ENCODE peak calls at places on chromosomes 11 and 22, in nine cellular contexts. X is stomach, W is suprapubic skin, I is GM12892, Z is prostate gland, D is spleen, H is K562, L is endothelial cell of umbilical vein, N is breast epithelium. P is an unnamed sample.

GRCh38 chr11:6319001-6319878 is 1.1 kb downstream of the CAVIN3 start:
- DNase-seq in D (peak; percentile 76), H (no peak), I (no peak), N (peak; percentile 52), X (peak; percentile 40), Z (no peak), W (peak; percentile 66), L (peak; percentile 60), P (no peak)

GRCh38 chr11:63478896-63479295 is 12.1 kb downstream of the PLAAT5 start:
- DNase-seq in L (peak; percentile 79), D (no peak), W (no peak), H (peak; percentile 65), I (peak; percentile 38), X (peak; percentile 54), N (no peak), Z (peak; percentile 50), P (no peak)

GRCh38 chr11:1234054-1234720 is 11.3 kb downstream of the MUC5B start:
- DNase-seq in D (peak; percentile 62), H (no peak), W (peak; percentile 61), I (peak; percentile 29), L (no peak), N (no peak), X (no peak), Z (no peak), P (no peak)

GRCh38 chr22:45784357-45785277 is 113.0 kb downstream of the ATXN10 start:
- DNase-seq in N (no peak), L (no peak), H (no peak), W (no peak), X (no peak), Z (no peak), D (no peak), I (no peak), P (no peak)

GRCh38 chr11:83865636-83866461 is 579.7 kb upstream of the CCDC90B start:
- DNase-seq in W (no peak), L (no peak), D (no peak), Z (no peak), I (no peak), H (no peak), X (no peak), N (no peak), P (no peak)

GRCh38 chr22:39773976-39774539 is 119.5 kb downstream of the ENTHD1 start:
- DNase-seq in D (no peak), X (no peak), N (no peak), Z (peak; percentile 21), I (peak; percentile 10), H (no peak), W (no peak), L (peak; percentile 17), P (no peak)

GRCh38 chr11:123560001-123560400 is 94.4 kb downstream of the SCN3B start:
- DNase-seq in X (peak; percentile 46), N (no peak), H (no peak), D (no peak), L (no peak), W (no peak), I (no peak), Z (no peak), P (no peak)

GRCh38 chr11:87399341-87399740 is 361.6 kb downstream of the TMEM135 start:
- DNase-seq in N (no peak), W (no peak), L (no peak), H (no peak), I (no peak), D (no peak), X (no peak), Z (no peak), P (no peak)

GRCh38 chr11:21654091-21654490 is 538.8 kb upstream of the ANO5 start:
- DNase-seq in D (no peak), W (no peak), X (no peak), H (no peak), I (no peak), L (no peak), N (no peak), Z (no peak), P (no peak)

GRCh38 chr11:107916671-107917241 is 11.5 kb upstream of the RAB39A start:
- DNase-seq in N (no peak), W (no peak), I (no peak), H (peak; percentile 17), L (no peak), D (no peak), Z (no peak), X (peak; percentile 32), P (no peak)

GRCh38 chr11:2137202-2138071 is 1.8 kb downstream of the IGF2 start:
- DNase-seq in X (peak; percentile 61), H (peak; percentile 85), Z (peak; percentile 43), N (no peak), W (no peak), L (peak; percentile 60), I (no peak), D (no peak), P (no peak)

GRCh38 chr11:14687943-14688627 is 44.5 kb downstream of the PDE3B start:
- DNase-seq in D (no peak), I (no peak), L (no peak), N (no peak), Z (no peak), X (no peak), W (no peak), H (no peak), P (no peak)

GRCh38 chr22:29524440-29525191 is 28.9 kb downstream of the THOC5 start:
- DNase-seq in D (peak; percentile 75), X (peak; percentile 27), Z (peak; percentile 57), I (peak; percentile 27), H (no peak), N (no peak), W (no peak), L (peak; percentile 10), P (no peak)

GRCh38 chr11:123704341-123704740 is 37.1 kb downstream of the ZNF202 start:
- DNase-seq in L (no peak), X (no peak), W (no peak), N (no peak), D (no peak), I (no peak), Z (no peak), H (no peak), P (no peak)

DNA sequence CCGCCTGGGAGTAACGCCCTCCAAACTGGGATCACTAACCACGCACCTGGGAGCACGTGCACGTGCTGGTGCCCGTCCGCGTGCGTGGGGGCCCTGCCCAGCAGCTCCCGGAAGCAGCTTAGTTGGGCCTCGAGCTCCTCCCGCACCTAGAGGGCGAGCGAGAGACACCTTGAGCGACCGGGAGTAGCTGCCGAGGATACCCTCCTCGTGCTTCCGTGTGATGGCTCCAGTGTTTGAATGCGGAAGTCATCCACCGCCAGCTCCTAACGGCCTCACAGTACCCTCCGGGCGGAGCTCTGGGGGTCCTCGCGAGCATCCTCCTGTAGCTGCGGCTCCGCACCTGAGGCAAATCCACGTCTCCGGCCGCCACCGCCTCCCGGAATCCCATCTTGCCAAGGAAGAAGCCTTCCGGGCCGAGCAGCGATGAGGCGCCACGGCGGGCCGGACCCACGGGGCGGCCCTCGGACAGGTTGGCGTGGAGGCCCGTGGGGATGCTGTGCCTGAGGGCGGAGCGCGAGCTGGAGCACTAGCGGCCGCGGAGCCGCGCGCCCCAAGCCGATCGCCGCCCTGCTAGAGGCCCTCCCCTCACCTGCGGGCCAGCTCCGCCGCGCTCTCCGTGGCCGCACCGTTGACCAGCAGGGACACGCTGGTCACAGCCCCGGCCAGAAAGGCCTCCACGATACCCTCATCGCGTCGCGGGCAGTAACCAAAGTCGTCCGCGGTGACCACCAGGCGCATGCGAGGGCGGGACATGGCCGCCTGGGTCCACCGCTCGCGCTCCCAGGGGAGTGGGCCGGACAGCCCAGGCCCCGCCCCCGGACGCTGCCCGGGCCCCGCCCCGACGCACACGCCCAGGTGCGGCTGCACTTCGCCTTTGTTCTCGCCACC is at the start of gene YDJC:
- DNase-seq in Z (peak; percentile 93), D (peak; percentile 99), L (peak; percentile 92), H (peak; percentile 100), X (peak; percentile 96), W (peak; percentile 94), N (peak; percentile 94), I (peak; percentile 90), P (no peak)
- TF ChIP-seq POLR2A in Z (peak; percentile 56), D (peak; percentile 55), L (peak; percentile 69), H (no peak), X (no peak), W (peak; percentile 32), N (no peak), I (peak; percentile 82), P (no peak)

DNA sequence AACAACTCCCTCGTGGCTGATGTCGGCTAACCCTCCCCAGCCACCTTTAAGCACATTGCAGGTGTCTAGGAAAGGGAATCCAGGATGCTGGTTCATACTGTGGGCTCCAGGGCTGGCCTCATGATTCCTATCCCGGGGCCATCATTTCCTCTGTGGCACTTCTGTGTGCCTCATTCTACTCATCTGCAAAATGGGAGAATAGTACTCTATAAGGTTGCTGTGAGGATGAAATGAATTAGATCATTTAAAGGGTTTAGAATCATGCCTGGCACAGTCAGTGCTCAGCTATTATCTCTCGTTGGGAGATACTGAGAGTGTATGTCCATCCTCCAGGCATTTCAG is 4.3 kb upstream of the FADS3 start:
- DNase-seq in W (no peak), D (no peak), Z (no peak), I (no peak), X (no peak), N (no peak), L (no peak), H (no peak), P (no peak)
- TF ChIP-seq POLR2AphosphoS5 in W (no peak), D (no peak), Z (no peak), I (no peak), X (no peak), N (no peak), L (no peak), H (no peak), P (no peak)

GRCh38 chr11:96013459-96014213 is 89.7 kb upstream of the MTMR2 start:
- DNase-seq in I (no peak), W (no peak), L (no peak), N (no peak), H (no peak), X (no peak), D (peak; percentile 75), Z (no peak), P (no peak)
- TF ChIP-seq POLR2A in I (no peak), W (no peak), L (no peak), N (no peak), H (no peak), X (no peak), D (no peak), Z (no peak), P (no peak)

GRCh38 chr11:60908803-60909202 is 2.4 kb upstream of the PRPF19 start:
- DNase-seq in I (no peak), L (no peak), Z (no peak), D (no peak), H (no peak), X (no peak), W (no peak), N (no peak), P (no peak)

GRCh38 chr11:60905551-60906113 is 753 bp downstream of the PRPF19 start:
- DNase-seq in W (no peak), X (no peak), I (no peak), H (no peak), L (peak; percentile 59), D (peak; percentile 70), N (no peak), Z (peak; percentile 39), P (no peak)

GRCh38 chr11:60902625-60903024 is 3.8 kb downstream of the PRPF19 start:
- DNase-seq in N (no peak), I (no peak), X (no peak), W (no peak), L (no peak), D (no peak), Z (no peak), H (no peak), P (no peak)

GRCh38 chr11:60905047-60905446 is 1.3 kb downstream of the PRPF19 start:
- DNase-seq in X (no peak), W (no peak), N (no peak), D (no peak), H (no peak), Z (no peak), L (no peak), I (no peak), P (no peak)

GRCh38 chr11:60906132-60906972 is at the start of gene PRPF19:
- DNase-seq in H (peak; percentile 96), D (peak; percentile 98), Z (peak; percentile 96), W (peak; percentile 99), I (peak; percentile 89), X (peak; percentile 98), L (peak; percentile 99), N (peak; percentile 96), P (peak; percentile 96)
- TF ChIP-seq POLR2AphosphoS5 in H (peak; percentile 88), D (peak; percentile 96), Z (peak; percentile 99), W (peak; percentile 83), I (peak; percentile 91), X (peak; percentile 82), L (peak; percentile 95), N (peak; percentile 63), P (peak; percentile 92)

P was measured in vagina.